ENCODE peak calls at places on chromosomes 13 and 19, in nine cellular contexts. G, J, C, W, P, Y, R, B and N are unnamed samples.

GRCh38 chr19:38685666-38686529 is 38.4 kb downstream of the ACTN4 start:
- DNase-seq in G (no peak), P (peak; percentile 80), J (peak; percentile 53), C (no peak), R (peak; percentile 52), B (no peak), W (no peak), Y (no peak), N (no peak)

GRCh38 chr13:73060251-73061160 is 1.7 kb downstream of the KLF5 start:
- DNase-seq in G (no peak), R (no peak), J (peak; percentile 82), P (no peak), B (no peak), C (no peak), W (peak; percentile 35), Y (peak; percentile 77), N (peak; percentile 42)

GRCh38 chr19:48400018-48400742 is 6.7 kb downstream of the GRIN2D start:
- DNase-seq in P (peak; percentile 99), W (no peak), J (peak; percentile 62), C (no peak), R (peak; percentile 58), Y (peak; percentile 86), B (peak; percentile 90), G (no peak), N (no peak)

GRCh38 chr19:2461751-2462634 is 5.2 kb upstream of the LMNB2 start:
- DNase-seq in G (no peak), J (peak; percentile 39), B (peak; percentile 78), C (no peak), P (peak; percentile 80), W (no peak), Y (peak; percentile 57), R (peak; percentile 48), N (peak; percentile 46)

GRCh38 chr13:66077286-66077685 is 1152.8 kb downstream of the PCDH9 start:
- DNase-seq in R (no peak), J (no peak), B (no peak), P (no peak), Y (no peak), W (no peak), C (no peak), G (no peak), N (no peak)

GRCh38 chr13:44713793-44714469 is 137.8 kb upstream of the TSC22D1 start:
- DNase-seq in Y (peak; percentile 94), C (no peak), W (peak; percentile 56), P (no peak), R (no peak), J (peak; percentile 98), B (no peak), G (no peak), N (no peak)

GRCh38 chr19:35609881-35610353 is 2.6 kb upstream of the HAUS5 start:
- DNase-seq in G (no peak), R (no peak), Y (no peak), J (no peak), C (no peak), W (no peak), B (no peak), P (no peak), N (no peak)

GRCh38 chr19:48006762-48007161 is 12.3 kb downstream of the ELSPBP1 start:
- DNase-seq in C (no peak), W (no peak), R (no peak), B (peak; percentile 32), G (no peak), P (peak; percentile 83), Y (no peak), J (no peak), N (no peak)

GRCh38 chr13:76663941-76664340 is 222.3 kb downstream of the KCTD12 start:
- DNase-seq in B (no peak), W (no peak), Y (peak; percentile 16), G (no peak), C (no peak), P (no peak), J (no peak), R (no peak), N (no peak)

GRCh38 chr13:44092053-44092452 is 212.3 kb downstream of the LACC1 start:
- DNase-seq in J (no peak), Y (no peak), G (no peak), B (no peak), R (no peak), P (no peak), C (no peak), W (no peak), N (no peak)

GRCh38 chr19:53467138-53467502 is 413 bp upstream of the ZNF813 start:
- DNase-seq in B (peak; percentile 53), J (peak; percentile 2), G (no peak), R (no peak), P (no peak), Y (no peak), W (no peak), C (peak; percentile 34), N (peak; percentile 74)

GRCh38 chr19:17496337-17496997 is 15.0 kb upstream of the PGLS start:
- DNase-seq in B (peak; percentile 90), C (peak; percentile 43), P (peak; percentile 94), G (no peak), W (no peak), J (no peak), R (peak; percentile 79), Y (peak; percentile 43), N (peak; percentile 86)

GRCh38 chr19:12075538-12076139 is 11.1 kb downstream of the ZNF844 start:
- DNase-seq in B (no peak), G (no peak), C (no peak), P (no peak), R (no peak), W (no peak), J (no peak), Y (no peak), N (no peak)

GRCh38 chr19:3135961-3136683 is at the start of gene GNA15:
- DNase-seq in R (no peak), W (peak; percentile 53), Y (no peak), P (no peak), G (no peak), J (no peak), C (no peak), B (no peak), N (peak; percentile 85)

GRCh38 chr13:95536629-95537241 is 15.8 kb upstream of the CLDN10 start:
- DNase-seq in Y (peak; percentile 10), J (no peak), R (peak; percentile 43), C (no peak), G (no peak), W (no peak), P (peak; percentile 45), B (no peak), N (no peak)

GRCh38 chr13:111486801-111487200 is 166.4 kb downstream of the TEX29 start:
- DNase-seq in R (no peak), G (no peak), W (no peak), C (no peak), Y (no peak), P (no peak), B (no peak), J (no peak), N (no peak)

GRCh38 chr13:45016792-45017425 is 27.6 kb downstream of the GPALPP1 start:
- DNase-seq in C (no peak), P (no peak), Y (no peak), J (no peak), G (no peak), B (no peak), R (no peak), W (no peak), N (no peak)

GRCh38 chr13:22505489-22505888 is 675.3 kb upstream of the SGCG start:
- DNase-seq in J (peak; percentile 16), C (no peak), P (no peak), G (no peak), Y (no peak), B (no peak), R (no peak), W (no peak), N (no peak)

GRCh38 chr13:51803422-51804294 is at the start of gene DHRS12:
- DNase-seq in W (peak; percentile 91), C (peak; percentile 62), J (peak; percentile 65), R (peak; percentile 87), P (peak; percentile 89), B (peak; percentile 78), G (peak; percentile 97), Y (peak; percentile 68), N (peak; percentile 98)
- TF ChIP-seq CTCF in W (no peak), C (peak; percentile 17), J (no peak), R (no peak), P (no peak), B (no peak), G (peak; percentile 19), Y (no peak), N (peak; percentile 29)

DNA sequence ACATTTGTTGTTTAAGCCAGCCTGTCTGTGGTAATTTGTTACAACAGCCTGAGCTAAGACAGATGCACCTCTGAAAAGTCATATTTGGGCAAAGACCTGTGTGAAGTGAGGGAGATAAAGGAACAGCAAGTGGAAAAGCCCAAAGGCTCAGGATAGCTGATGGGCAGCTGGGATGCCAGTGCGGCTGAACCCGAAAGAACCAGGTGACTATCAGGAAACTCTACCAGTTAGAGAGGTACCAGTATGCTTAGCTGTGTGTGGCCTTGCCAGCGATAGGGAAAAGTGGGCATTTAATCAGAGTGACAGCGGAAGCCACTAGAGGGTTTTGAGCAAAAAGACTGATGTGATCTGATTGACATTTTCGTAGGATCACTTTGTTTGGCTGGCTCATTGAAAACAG is 764.8 kb upstream of the GPC6 start:
- DNase-seq in G (no peak), W (no peak), Y (no peak), R (no peak), B (no peak), J (no peak), C (no peak), P (no peak), N (no peak)
- TF ChIP-seq CTCF in G (no peak), W (no peak), Y (no peak), R (no peak), B (no peak), J (no peak), C (no peak), P (no peak), N (no peak)

GRCh38 chr19:49672131-49672919 is 4.7 kb upstream of the PRMT1 start:
- DNase-seq in G (no peak), P (peak; percentile 95), C (peak; percentile 83), B (peak; percentile 94), R (peak; percentile 91), Y (peak; percentile 48), J (peak; percentile 31), W (no peak), N (peak; percentile 93)
- TF ChIP-seq CTCF in G (peak; percentile 97), P (peak; percentile 93), C (peak; percentile 96), B (peak; percentile 92), R (peak; percentile 95), Y (peak; percentile 94), J (peak; percentile 93), W (peak; percentile 80), N (peak; percentile 90)

GRCh38 chr19:281156-281853 is 9.9 kb downstream of the PLPP2 start:
- DNase-seq in W (no peak), B (no peak), G (no peak), Y (no peak), C (no peak), P (no peak), J (no peak), R (no peak), N (no peak)

GRCh38 chr19:282501-282900 is 8.7 kb downstream of the PLPP2 start:
- DNase-seq in G (no peak), C (no peak), R (no peak), J (no peak), Y (no peak), P (no peak), B (no peak), W (no peak), N (no peak)

GRCh38 chr19:280541-281007 is 10.6 kb downstream of the PLPP2 start:
- DNase-seq in Y (no peak), R (no peak), J (no peak), B (no peak), G (no peak), P (peak; percentile 9), C (no peak), W (no peak), N (no peak)

GRCh38 chr19:283395-283794 is 7.8 kb downstream of the PLPP2 start:
- DNase-seq in R (no peak), B (no peak), W (no peak), P (no peak), Y (no peak), J (no peak), G (no peak), C (no peak), N (no peak)

GRCh38 chr19:281992-282391 is 9.2 kb downstream of the PLPP2 start:
- DNase-seq in B (no peak), G (no peak), R (no peak), P (no peak), C (no peak), J (no peak), Y (no peak), W (no peak), N (no peak)
- TF ChIP-seq CTCF in B (no peak), G (no peak), R (no peak), P (no peak), C (peak; percentile 17), J (no peak), Y (no peak), W (no peak), N (no peak)